ENCODE peak calls at places on chromosome 18, in eight cellular contexts. L, E, H, Q, G, Y, I and Z are unnamed samples.

GRCh38 chr18:26460449-26461091 is 87.8 kb downstream of the KCTD1 start:
- DNase-seq in Y (no peak), H (peak; percentile 94), E (no peak), I (no peak), Q (no peak), G (no peak), L (no peak), Z (no peak)

GRCh38 chr18:36419913-36420531 is 122.5 kb downstream of the FHOD3 start:
- DNase-seq in Y (no peak), Q (no peak), G (no peak), E (no peak), I (no peak), L (no peak), H (no peak), Z (peak; percentile 17)

GRCh38 chr18:26765498-26765897 is 100.0 kb downstream of the AQP4 start:
- DNase-seq in Y (no peak), Q (no peak), I (no peak), E (no peak), L (no peak), G (no peak), H (no peak), Z (no peak)

GRCh38 chr18:46320928-46321855 is 217.0 kb downstream of the HAUS1 start:
- DNase-seq in I (no peak), Q (peak; percentile 10), H (peak; percentile 15), L (no peak), G (no peak), E (no peak), Y (no peak), Z (no peak)

GRCh38 chr18:24553886-24554285 is 93.4 kb downstream of the HRH4 start:
- DNase-seq in I (no peak), L (no peak), E (no peak), Y (no peak), G (no peak), H (peak; percentile 63), Q (no peak), Z (no peak)

GRCh38 chr18:63378919-63379638 is 12.1 kb upstream of the KDSR start:
- DNase-seq in I (no peak), Q (no peak), H (no peak), L (no peak), Y (no peak), G (no peak), E (no peak), Z (no peak)

GRCh38 chr18:49697757-49698595 is 115.4 kb downstream of the ACAA2 start:
- DNase-seq in L (peak; percentile 34), Q (no peak), G (no peak), I (no peak), H (peak; percentile 16), E (no peak), Y (no peak), Z (no peak)

GRCh38 chr18:21111351-21112139 is at the start of gene ROCK1:
- DNase-seq in H (peak; percentile 98), E (peak; percentile 97), I (peak; percentile 100), Y (peak; percentile 99), G (peak; percentile 87), L (peak; percentile 98), Q (peak; percentile 84), Z (peak; percentile 98)

GRCh38 chr18:77132369-77133050 is at the start of gene MBP:
- DNase-seq in Q (no peak), Y (peak; percentile 51), H (peak; percentile 83), L (peak; percentile 79), E (no peak), I (peak; percentile 94), G (no peak), Z (peak; percentile 66)

GRCh38 chr18:9209230-9209629 is 72.6 kb downstream of the ANKRD12 start:
- DNase-seq in L (no peak), E (peak; percentile 17), I (no peak), H (no peak), G (no peak), Q (no peak), Y (no peak), Z (no peak)

GRCh38 chr18:45251236-45251635 is 364.0 kb upstream of the SLC14A2 start:
- DNase-seq in G (no peak), Q (no peak), H (no peak), L (no peak), Y (no peak), E (no peak), I (no peak), Z (no peak)

GRCh38 chr18:7735194-7735593 is 168.1 kb downstream of the PTPRM start:
- DNase-seq in Y (no peak), E (no peak), G (no peak), L (no peak), Q (no peak), I (no peak), H (no peak), Z (no peak)

GRCh38 chr18:1559563-1559962 is 654.9 kb downstream of the ADCYAP1 start:
- DNase-seq in E (no peak), G (no peak), I (no peak), Y (no peak), L (no peak), Q (no peak), H (peak; percentile 6), Z (no peak)

GRCh38 chr18:68735498-68736343 is 20.8 kb upstream of the TMX3 start:
- DNase-seq in I (no peak), Q (peak; percentile 20), H (peak; percentile 79), Y (no peak), G (peak; percentile 3), L (no peak), E (no peak), Z (no peak)

GRCh38 chr18:48408727-48409590 is at the start of gene ZBTB7C:
- DNase-seq in Q (no peak), Y (no peak), E (no peak), H (peak; percentile 82), G (no peak), L (peak; percentile 52), I (peak; percentile 77), Z (peak; percentile 15)

GRCh38 chr18:71028285-71028762 is 739.5 kb downstream of the SOCS6 start:
- DNase-seq in Q (no peak), H (no peak), I (no peak), Y (no peak), G (no peak), E (no peak), L (no peak), Z (no peak)

GRCh38 chr18:70154591-70155194 is 50.8 kb downstream of the RTTN start:
- DNase-seq in G (no peak), E (no peak), Q (peak; percentile 81), I (no peak), L (no peak), Y (no peak), H (no peak), Z (no peak)

GRCh38 chr18:67733094-67733493 is 216.6 kb upstream of the DSEL start:
- DNase-seq in E (no peak), L (no peak), H (no peak), I (no peak), Q (peak; percentile 10), G (no peak), Y (no peak), Z (no peak)

GRCh38 chr18:48138660-48139426 is 208.4 kb upstream of the SMAD2 start:
- DNase-seq in Q (no peak), L (no peak), Y (no peak), E (no peak), I (no peak), H (peak; percentile 96), G (no peak), Z (no peak)

GRCh38 chr18:57434177-57434535 is 1.0 kb upstream of the ONECUT2 start:
- DNase-seq in Y (no peak), Q (no peak), H (peak; percentile 88), I (no peak), E (no peak), L (peak; percentile 33), G (no peak), Z (no peak)

GRCh38 chr18:21452808-21453511 is 147.5 kb downstream of the ESCO1 start:
- DNase-seq in L (no peak), Q (peak; percentile 65), E (no peak), H (peak; percentile 71), G (no peak), I (no peak), Y (no peak), Z (no peak)

GRCh38 chr18:35343488-35343935 is 708 bp downstream of the ZNF24 start:
- DNase-seq in Y (no peak), L (no peak), I (no peak), E (no peak), H (no peak), G (no peak), Q (no peak), Z (no peak)

GRCh38 chr18:3867252-3867651 is 417.3 kb downstream of the TGIF1 start:
- DNase-seq in I (no peak), Q (no peak), G (no peak), L (no peak), E (no peak), H (no peak), Y (no peak), Z (no peak)

GRCh38 chr18:36458306-36458705 is 160.8 kb downstream of the FHOD3 start:
- DNase-seq in H (no peak), Y (no peak), Q (no peak), G (no peak), E (no peak), L (no peak), I (no peak), Z (no peak)

GRCh38 chr18:47953471-47953931 is 23.0 kb upstream of the SMAD2 start:
- DNase-seq in Q (no peak), G (peak; percentile 97), Y (no peak), H (no peak), L (no peak), E (peak; percentile 99), I (no peak), Z (peak; percentile 34)

GRCh38 chr18:34820360-34820759 is 110.3 kb downstream of the DTNA start:
- DNase-seq in E (no peak), Q (no peak), Y (no peak), H (no peak), L (no peak), G (no peak), I (no peak), Z (no peak)

GRCh38 chr18:78246588-78246987 is 733.0 kb upstream of the SALL3 start:
- DNase-seq in G (no peak), L (no peak), H (no peak), Y (no peak), I (no peak), E (no peak), Q (no peak), Z (no peak)